ENCODE peak calls at places on chromosomes 3 and 15, in seven cellular contexts. K is colonic mucosa, A is PC-9, B is GM10248, O is NB4, V is neural crest cell, C is mesothelial cell of epicardium. S is an unnamed sample.

GRCh38 chr3:27500051-27500450 is 15.9 kb upstream of the SLC4A7 start:
- DNase-seq in V (no peak), O (peak), C (no peak), A (peak), B (no peak), K (no peak), S (no peak)

GRCh38 chr15:25092661-25093060 is 137.9 kb downstream of the SNRPN start:
- DNase-seq in A (no peak), B (no peak), O (no peak), V (no peak), K (no peak), C (no peak), S (no peak)

GRCh38 chr15:67185621-67186225 is 68.7 kb downstream of the AAGAB start:
- DNase-seq in K (no peak), V (no peak), A (no peak), C (no peak), O (no peak), B (no peak), S (peak)

GRCh38 chr3:14522129-14522691 is 17.9 kb downstream of the GRIP2 start:
- DNase-seq in A (no peak), V (no peak), B (no peak), O (no peak), K (no peak), C (no peak), S (no peak)

GRCh38 chr15:56984681-56985515 is 66.5 kb downstream of the TCF12 start:
- DNase-seq in B (no peak), C (no peak), O (peak), A (no peak), V (no peak), K (no peak), S (no peak)

GRCh38 chr3:13850161-13850945 is 29.5 kb downstream of the WNT7A start:
- DNase-seq in K (no peak), B (no peak), C (peak), V (no peak), O (no peak), A (peak), S (no peak)

GRCh38 chr3:98657429-98657828 is 64.0 kb upstream of the CPOX start:
- DNase-seq in A (no peak), V (no peak), K (peak), B (peak), O (peak), C (peak), S (peak)

GRCh38 chr3:197516517-197516889 is 39.3 kb downstream of the BDH1 start:
- DNase-seq in O (peak), B (no peak), K (no peak), A (peak), V (no peak), C (no peak), S (no peak)

GRCh38 chr3:17155951-17156350 is 271.2 kb downstream of the PLCL2 start:
- DNase-seq in C (no peak), V (no peak), K (no peak), O (no peak), B (no peak), A (no peak), S (no peak)

GRCh38 chr3:126541628-126542339 is 16.9 kb downstream of the C3orf22 start:
- DNase-seq in B (no peak), A (no peak), C (peak), V (no peak), O (no peak), K (peak), S (no peak)

GRCh38 chr15:68589783-68590710 is 11.3 kb downstream of the CORO2B start:
- DNase-seq in A (no peak), V (no peak), C (no peak), K (no peak), O (no peak), B (no peak), S (no peak)

GRCh38 chr15:65914371-65914770 is 45.1 kb downstream of the RAB11A start:
- DNase-seq in O (no peak), B (no peak), V (no peak), K (no peak), A (no peak), C (no peak), S (no peak)

GRCh38 chr3:52608337-52608736 is 71.9 kb downstream of the UQCC5 start:
- DNase-seq in C (no peak), K (no peak), V (no peak), A (no peak), O (no peak), B (no peak), S (no peak)

GRCh38 chr3:77065750-77066149 is 25.9 kb downstream of the ROBO2 start:
- DNase-seq in V (no peak), C (no peak), B (no peak), K (no peak), O (no peak), A (no peak), S (no peak)

GRCh38 chr3:126166009-126166408 is 14.4 kb downstream of the ALDH1L1 start:
- DNase-seq in O (no peak), V (no peak), B (no peak), C (no peak), A (peak), K (peak), S (no peak)

GRCh38 chr3:30397030-30397429 is 209.4 kb upstream of the TGFBR2 start:
- DNase-seq in K (no peak), V (no peak), B (no peak), A (no peak), O (no peak), C (no peak), S (no peak)

DNA sequence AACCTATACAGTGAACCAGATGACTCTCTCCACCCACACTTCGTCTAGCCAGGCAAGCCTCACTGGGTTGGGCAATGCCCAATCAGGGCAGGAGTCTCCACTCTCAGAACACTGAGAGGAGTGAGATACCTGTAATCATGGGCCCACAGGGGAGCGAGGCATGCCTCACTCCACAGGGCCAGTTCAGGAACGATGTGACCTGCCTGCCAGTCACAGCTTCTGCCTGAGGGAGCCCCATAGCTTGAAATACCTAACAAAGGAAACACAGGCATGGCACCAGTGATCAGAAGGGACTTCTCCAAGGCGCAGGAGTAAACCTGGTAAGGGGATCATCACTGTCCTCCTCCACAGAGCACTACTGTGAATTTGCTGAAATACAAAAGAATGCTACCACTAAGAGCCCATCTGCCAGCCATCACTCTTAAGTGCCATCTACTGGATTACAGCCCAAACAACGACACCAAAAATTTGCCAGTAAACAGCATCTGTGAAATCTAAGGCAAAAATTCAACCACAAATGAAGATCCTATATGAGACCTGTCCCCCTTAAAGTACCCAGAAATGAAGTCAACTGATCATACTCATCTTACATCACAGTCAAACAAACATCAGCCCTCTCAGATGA is 689.9 kb upstream of the SEMA6D start:
- DNase-seq in A (no peak), V (no peak), O (peak), B (no peak), K (no peak), C (no peak), S (peak)
- TF ChIP-seq CTCF in A (no peak), V (peak), O (peak), B (no peak), K (no peak), C (no peak), S (peak)

DNA sequence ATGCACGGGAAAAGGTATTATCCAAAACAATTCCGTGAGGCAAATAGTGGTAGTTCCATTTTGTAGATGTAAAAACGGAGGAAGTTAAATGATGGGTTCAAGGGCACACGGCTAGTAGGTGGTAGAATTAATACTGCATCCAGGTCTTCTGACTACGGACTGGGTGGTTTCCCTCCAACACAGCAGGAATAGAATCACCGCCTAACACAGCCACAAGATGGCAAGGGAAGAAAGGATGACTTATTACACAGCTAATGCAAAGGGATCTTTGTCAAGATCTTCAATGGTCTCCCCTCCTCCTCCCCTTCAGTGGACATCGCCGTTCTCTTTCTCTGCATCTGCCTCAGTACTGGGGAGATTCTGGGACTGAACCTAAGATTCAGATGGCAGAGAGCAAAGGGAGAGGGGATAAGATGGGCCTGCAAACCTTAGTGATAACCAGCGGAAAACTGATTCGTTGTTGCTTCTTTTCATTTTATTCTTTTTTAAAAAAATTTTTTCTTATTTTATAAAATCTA is 574 bp upstream of the TOPBP1 start:
- DNase-seq in K (peak), A (no peak), V (no peak), C (no peak), B (peak), O (peak), S (peak)
- TF ChIP-seq CTCF in K (no peak), A (no peak), V (no peak), C (no peak), B (no peak), O (no peak), S (peak)

GRCh38 chr3:188262913-188263683 is 109.1 kb downstream of the LPP start:
- DNase-seq in A (peak), B (no peak), C (no peak), V (peak), O (no peak), K (no peak), S (no peak)
- TF ChIP-seq CTCF in A (no peak), B (no peak), C (no peak), V (no peak), O (no peak), K (no peak), S (no peak)

GRCh38 chr3:51269466-51269865 is 115.6 kb upstream of the MANF start:
- DNase-seq in B (no peak), A (no peak), O (no peak), C (no peak), V (no peak), K (no peak), S (no peak)
- TF ChIP-seq CTCF in B (no peak), A (no peak), O (no peak), C (no peak), V (no peak), K (no peak), S (no peak)

DNA sequence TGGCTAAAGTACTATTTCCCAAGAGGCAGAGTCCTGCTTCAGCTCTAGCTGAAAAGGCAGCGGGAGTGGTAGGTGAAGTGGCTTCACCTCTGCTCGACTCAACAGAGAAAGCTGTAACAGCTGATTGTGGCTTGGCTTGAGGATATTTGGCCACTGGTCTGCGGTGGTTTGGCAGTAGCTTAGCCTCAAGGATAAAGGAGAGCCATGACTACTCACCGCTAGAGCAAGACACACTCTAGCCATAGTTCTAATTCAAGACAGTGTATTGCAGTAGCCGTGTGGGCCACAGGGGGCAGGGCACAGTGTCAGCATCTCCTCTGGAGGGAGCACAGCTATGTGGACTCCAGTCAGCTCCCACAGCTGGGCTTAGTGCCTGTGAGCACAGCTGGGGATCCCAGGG is 23.5 kb downstream of the TPRG1 start:
- DNase-seq in O (peak), C (no peak), B (no peak), V (no peak), A (no peak), K (no peak), S (peak)
- TF ChIP-seq CTCF in O (peak), C (no peak), B (no peak), V (no peak), A (peak), K (no peak), S (peak)

GRCh38 chr15:84816694-84817460 is at the start of gene ALPK3:
- DNase-seq in C (peak), V (peak), O (no peak), K (no peak), B (peak), A (peak), S (no peak)

GRCh38 chr15:84819791-84820190 is 2.6 kb downstream of the ALPK3 start:
- DNase-seq in K (no peak), C (no peak), B (no peak), O (no peak), A (no peak), V (no peak), S (no peak)

GRCh38 chr15:84818221-84819131 is 1.3 kb downstream of the ALPK3 start:
- DNase-seq in A (no peak), V (peak), K (no peak), B (no peak), O (no peak), C (no peak), S (peak)

GRCh38 chr15:84819291-84819768 is 2.2 kb downstream of the ALPK3 start:
- DNase-seq in K (no peak), O (peak), A (no peak), B (no peak), C (no peak), V (no peak), S (no peak)

DNA sequence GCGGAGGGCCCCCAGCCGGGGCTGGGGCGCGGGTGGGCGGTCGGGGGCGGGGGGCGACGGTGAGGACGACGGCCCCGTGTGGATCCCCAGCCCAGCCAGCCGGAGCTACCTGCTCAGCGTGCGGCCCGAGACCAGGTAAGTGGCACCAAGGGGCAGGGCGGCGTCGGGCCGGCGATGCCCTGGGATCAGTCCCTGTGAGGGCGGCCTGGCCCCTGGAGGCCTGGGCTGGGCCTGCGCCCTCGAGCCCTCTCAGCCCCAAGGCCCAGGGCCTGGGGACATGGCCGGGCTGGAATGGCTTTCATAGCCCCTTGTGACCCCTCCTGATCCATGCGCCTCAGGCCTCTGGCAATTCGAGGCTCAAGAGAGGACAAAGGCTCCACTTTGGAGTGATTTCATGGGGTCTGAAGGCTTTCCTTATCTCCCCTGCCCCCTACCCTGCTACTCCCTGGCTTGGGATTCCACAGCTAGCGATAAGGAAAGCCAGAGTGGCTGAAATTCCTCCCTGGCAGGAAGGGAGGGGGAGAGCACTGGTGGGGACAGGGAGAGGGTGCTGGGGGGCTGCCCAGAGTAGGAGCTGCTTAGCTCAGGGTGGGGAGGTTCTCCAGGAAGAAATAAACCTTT is 415 bp downstream of the ALPK3 start:
- DNase-seq in B (no peak), C (peak), K (no peak), A (peak), V (peak), O (no peak), S (no peak)
- TF ChIP-seq CTCF in B (no peak), C (no peak), K (no peak), A (no peak), V (no peak), O (no peak), S (no peak)

S was measured in GM12865.